ENCODE peak calls at places on chromosomes 7 and 10, in five cellular contexts. C is SK-N-SH, E is HepG2, N is K562, W is GM12878. M is an unnamed sample.

GRCh38 chr10:10515479-10516204 is 502.0 kb upstream of the CELF2 start:
- DNase-seq in C (no peak), E (no peak), N (no peak), W (no peak), M (no peak)

GRCh38 chr10:75403144-75404022 is 1.8 kb upstream of the ZNF503 start:
- DNase-seq in C (peak), E (peak), N (no peak), W (no peak), M (no peak)

GRCh38 chr10:108566216-108567107 is 1356.8 kb downstream of the XPNPEP1 start:
- DNase-seq in C (no peak), E (no peak), N (no peak), W (no peak), M (no peak)

GRCh38 chr7:44281811-44282600 is 43.4 kb downstream of the CAMK2B start:
- DNase-seq in C (peak), E (no peak), N (no peak), W (no peak), M (no peak)

GRCh38 chr7:74269757-74270277 is 15.6 kb upstream of the RFC2 start:
- DNase-seq in C (peak), E (peak), N (peak), W (peak), M (peak)

GRCh38 chr7:26958834-26959233 is 94.4 kb upstream of the SKAP2 start:
- DNase-seq in C (no peak), E (peak), N (no peak), W (no peak), M (no peak)

GRCh38 chr10:11450427-11450826 is 161.0 kb downstream of the USP6NL start:
- DNase-seq in C (no peak), E (no peak), N (no peak), W (no peak), M (no peak)

GRCh38 chr10:126352446-126352845 is 35.8 kb downstream of the ADAM12 start:
- DNase-seq in C (no peak), E (no peak), N (no peak), W (no peak), M (no peak)

GRCh38 chr10:68301790-68302502 is 29.9 kb upstream of the HNRNPH3 start:
- DNase-seq in C (peak), E (peak), N (peak), W (peak), M (peak)

GRCh38 chr7:74501298-74501697 is 47.6 kb downstream of the GTF2IRD1 start:
- DNase-seq in C (no peak), E (no peak), N (no peak), W (no peak), M (no peak)

GRCh38 chr10:51892965-51893658 is 193.7 kb upstream of the CSTF2T start:
- DNase-seq in C (peak), E (peak), N (no peak), W (no peak), M (peak)

GRCh38 chr7:21941570-21942224 is 4.0 kb downstream of the CDCA7L start:
- DNase-seq in C (peak), E (no peak), N (no peak), W (peak), M (peak)

GRCh38 chr7:29300649-29301048 is 106.1 kb downstream of the CHN2 start:
- DNase-seq in C (no peak), E (no peak), N (no peak), W (no peak), M (no peak)

GRCh38 chr10:61592581-61592980 is 70.1 kb upstream of the CABCOCO1 start:
- DNase-seq in C (no peak), E (peak), N (peak), W (no peak), M (peak)

GRCh38 chr7:75738975-75739795 is 444 bp upstream of the HIP1 start:
- DNase-seq in C (peak), E (peak), N (peak), W (peak), M (peak)

GRCh38 chr10:108204528-108205313 is 1040.2 kb upstream of the SORCS1 start:
- DNase-seq in C (peak), E (no peak), N (peak), W (peak), M (peak)

GRCh38 chr7:124379296-124379695 is 346.4 kb upstream of the TMEM229A start:
- DNase-seq in C (no peak), E (no peak), N (no peak), W (no peak), M (no peak)

GRCh38 chr7:16770657-16771329 is 17.2 kb downstream of the TSPAN13 start:
- DNase-seq in C (no peak), E (no peak), N (no peak), W (no peak), M (no peak)

GRCh38 chr7:1813394-1814088 is 143.5 kb downstream of the ELFN1 start:
- DNase-seq in C (peak), E (no peak), N (no peak), W (no peak), M (no peak)

GRCh38 chr7:100642534-100642907 is 1.2 kb upstream of the TFR2 start:
- DNase-seq in C (peak), E (peak), N (peak), W (no peak), M (no peak)

GRCh38 chr10:95214369-95214768 is 20.3 kb downstream of the ACSM6 start:
- DNase-seq in C (no peak), E (no peak), N (no peak), W (no peak), M (no peak)

GRCh38 chr7:68470836-68471235 is 1127.4 kb upstream of the AUTS2 start:
- DNase-seq in C (no peak), E (no peak), N (no peak), W (no peak), M (no peak)

GRCh38 chr10:91034042-91034441 is 113.2 kb upstream of the ANKRD1 start:
- DNase-seq in C (peak), E (no peak), N (no peak), W (no peak), M (no peak)

GRCh38 chr10:77889277-77889903 is 37.2 kb downstream of the DLG5 start:
- DNase-seq in C (no peak), E (peak), N (peak), W (no peak), M (peak)

GRCh38 chr10:130763071-130763470 is 548.5 kb downstream of the TCERG1L start:
- DNase-seq in C (no peak), E (no peak), N (no peak), W (no peak), M (no peak)

DNA sequence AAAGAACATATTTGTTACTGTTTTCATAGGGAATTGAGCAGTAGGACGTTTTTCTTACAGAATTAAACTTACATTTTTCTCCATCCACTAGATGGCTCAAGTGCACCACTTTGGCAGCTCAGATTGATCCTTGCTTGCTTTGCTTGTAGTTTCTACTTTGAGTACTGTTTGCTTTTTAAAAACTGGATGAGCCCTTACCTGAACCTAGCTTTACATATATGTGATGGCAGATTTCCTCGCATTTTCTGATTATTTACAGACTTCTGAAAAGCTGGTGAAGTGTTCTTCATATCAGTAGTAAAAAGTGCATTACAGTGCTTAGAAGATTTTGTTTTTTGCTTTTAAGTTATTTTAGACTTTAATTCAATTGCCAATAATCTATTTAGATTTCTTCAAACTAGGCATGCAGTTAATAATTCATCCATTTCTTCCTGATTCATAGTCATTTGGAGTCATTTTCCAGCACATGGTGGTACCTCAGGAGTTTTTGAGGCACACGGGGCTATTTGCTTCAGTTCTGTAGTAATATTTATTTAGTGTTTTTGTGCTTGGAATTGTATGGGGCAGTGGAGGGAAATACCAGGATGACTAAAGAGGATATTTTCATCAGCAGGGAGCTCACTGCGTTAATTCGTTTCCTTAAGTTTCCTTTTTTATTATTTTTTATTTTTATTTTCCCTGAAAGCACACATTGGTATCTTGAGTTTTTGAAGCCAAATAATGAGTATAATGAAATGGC is 57.3 kb downstream of the MAPK8 start:
- DNase-seq in C (peak), E (peak), N (peak), W (peak), M (peak)
- TF ChIP-seq FOXM1 in C (no peak), E (no peak), N (peak), W (peak), M (no peak)

GRCh38 chr10:106424981-106425380 is 739.5 kb downstream of the SORCS1 start:
- DNase-seq in C (no peak), E (no peak), N (no peak), W (no peak), M (no peak)
- TF ChIP-seq FOXM1 in C (no peak), E (no peak), N (no peak), W (no peak), M (no peak)

DNA sequence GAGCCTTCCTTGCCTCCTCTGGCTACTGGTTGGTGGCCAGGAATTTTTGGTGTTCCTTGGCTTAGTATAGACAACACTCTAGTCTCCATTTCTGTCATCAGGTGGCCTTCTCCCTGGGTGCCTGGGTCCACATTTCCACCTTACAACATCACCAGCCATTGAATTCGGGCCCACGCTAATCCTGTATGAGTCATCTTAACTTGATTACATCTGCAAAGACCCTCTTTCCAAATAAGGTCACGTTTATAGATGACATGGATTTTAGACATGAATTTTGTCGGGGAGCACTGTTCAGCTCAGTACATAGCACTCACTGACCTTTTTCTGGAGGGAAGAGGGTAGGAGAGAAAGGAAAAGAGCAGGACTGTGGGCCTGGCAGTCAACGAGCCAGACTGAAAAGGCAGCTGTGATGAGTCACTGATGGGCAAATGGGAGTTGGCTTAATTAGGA is 39.4 kb downstream of the MMRN2 start:
- DNase-seq in C (no peak), E (no peak), N (no peak), W (no peak), M (no peak)
- TF ChIP-seq FOXM1 in C (no peak), E (no peak), N (no peak), W (no peak), M (no peak)

DNA sequence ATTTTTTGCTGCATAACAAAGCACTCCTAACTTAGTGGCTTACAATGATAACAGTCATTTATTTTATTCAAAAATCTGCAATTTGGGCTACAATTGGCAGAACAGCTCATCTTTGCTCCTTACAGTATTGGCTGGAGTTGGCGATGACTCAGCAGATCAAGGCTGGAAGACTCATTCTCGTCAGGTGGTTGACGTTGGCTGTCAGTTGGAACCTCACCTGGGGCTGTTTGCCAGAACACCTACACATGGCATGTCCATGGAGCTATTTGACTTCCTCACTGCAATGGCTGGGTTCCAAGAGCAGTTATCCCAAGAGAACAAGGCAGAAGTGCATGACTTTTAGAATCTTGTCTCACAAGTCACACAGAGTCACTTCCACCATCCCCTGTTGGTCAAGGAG is 75.1 kb downstream of the NOD1 start:
- DNase-seq in C (no peak), E (no peak), N (peak), W (no peak), M (no peak)
- TF ChIP-seq FOXM1 in C (no peak), E (no peak), N (no peak), W (no peak), M (no peak)

DNA sequence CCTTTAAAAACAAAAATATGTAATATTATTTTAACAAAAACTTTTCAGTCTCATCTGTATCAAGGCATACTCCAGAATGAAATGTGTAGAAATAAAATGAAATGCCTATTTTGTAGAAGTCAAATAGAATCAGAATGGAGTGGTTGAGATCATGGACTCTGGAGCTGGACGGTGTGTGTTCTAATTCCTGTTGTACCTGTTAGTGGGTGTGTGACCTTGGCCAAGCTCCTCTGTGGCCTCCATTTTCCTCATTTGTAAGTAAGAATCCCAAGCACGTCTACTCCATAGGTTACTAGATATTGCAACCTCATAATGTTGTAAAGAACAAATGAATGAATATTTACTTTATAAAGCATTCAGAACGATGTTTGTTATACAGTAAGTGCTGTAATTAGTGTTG is 74.9 kb downstream of the HDAC9 start:
- DNase-seq in C (no peak), E (no peak), N (no peak), W (no peak), M (no peak)
- TF ChIP-seq FOXM1 in C (no peak), E (no peak), N (no peak), W (no peak), M (no peak)

M was measured in HEK293T.